ENCODE peak calls at places on chromosomes 3 and 15, in eight cellular contexts. P is cardiac muscle cell; F is naive thymus-derived CD4-positive, alpha-beta T cell; R is CD4-positive, alpha-beta memory T cell; O is sigmoid colon; E is endothelial cell of umbilical vein; U is right cardiac atrium; B is breast epithelium. I is an unnamed sample. For H3K4me1 and H3K27me3, the result is how much of the 10 kb centered on the place peaks cover.

GRCh38 chr3:155995525-155996370 is 124.6 kb upstream of the KCNAB1 start:
- DNase-seq in F (no peak), U (no peak), R (peak), E (peak), O (no peak), B (no peak), P (peak), I (no peak)

GRCh38 chr15:34318277-34319079 is 19.1 kb downstream of the SLC12A6 start:
- DNase-seq in F (peak), B (peak), P (peak), R (no peak), U (peak), E (peak), O (peak), I (no peak)

GRCh38 chr3:129593595-129594339 is 12.7 kb downstream of the PLXND1 start:
- DNase-seq in F (peak), E (peak), R (peak), P (no peak), O (no peak), U (peak), B (no peak), I (no peak)

GRCh38 chr15:40047413-40048154 is 8.6 kb upstream of the SRP14 start:
- DNase-seq in U (peak), P (peak), O (peak), E (peak), F (peak), R (no peak), B (no peak), I (no peak)

GRCh38 chr3:43389388-43390254 is 103.3 kb downstream of the SNRK start:
- DNase-seq in U (peak), E (peak), B (no peak), R (peak), P (peak), O (no peak), F (peak), I (no peak)

GRCh38 chr15:85393206-85393605 is 12.8 kb downstream of the AKAP13 start:
- DNase-seq in O (no peak), E (no peak), R (no peak), U (no peak), P (no peak), B (no peak), F (no peak), I (no peak)

GRCh38 chr15:48927181-48927580 is 36.5 kb downstream of the SHC4 start:
- DNase-seq in B (no peak), U (no peak), R (no peak), O (no peak), P (no peak), E (no peak), F (no peak), I (no peak)

GRCh38 chr3:139117883-139118760 is 73.4 kb upstream of the PRR23C start:
- DNase-seq in F (no peak), E (no peak), U (no peak), R (no peak), B (no peak), P (no peak), O (no peak), I (no peak)

GRCh38 chr3:101730839-101731238 is 6.4 kb downstream of the CEP97 start:
- DNase-seq in R (no peak), P (no peak), E (no peak), U (no peak), O (no peak), B (no peak), F (no peak), I (no peak)

GRCh38 chr3:58047806-58048205 is 39.6 kb downstream of the FLNB start:
- DNase-seq in U (no peak), P (peak), E (peak), B (no peak), R (no peak), O (no peak), F (no peak), I (no peak)

GRCh38 chr15:31352911-31353811 is 26.5 kb downstream of the KLF13 start:
- DNase-seq in O (peak), F (peak), B (no peak), P (peak), U (peak), R (no peak), E (peak), I (no peak)

GRCh38 chr15:65851981-65852380 is 17.3 kb upstream of the RAB11A start:
- DNase-seq in P (no peak), B (no peak), F (no peak), O (no peak), U (no peak), E (no peak), R (no peak), I (no peak)
- H3K4me1 ChIP-seq in P (under half), B (under half), F (under half), O (under half), U (under half), E (under half), R (under half), I (under half)

GRCh38 chr3:169145551-169145950 is 518.0 kb downstream of the MECOM start:
- DNase-seq in U (no peak), R (no peak), B (no peak), E (peak), F (no peak), P (no peak), O (no peak), I (no peak)
- H3K27me3 ChIP-seq in U (under half), R (under half), B (under half), E (under half), F (under half), P (under half), O (half or more), I (under half)

DNA sequence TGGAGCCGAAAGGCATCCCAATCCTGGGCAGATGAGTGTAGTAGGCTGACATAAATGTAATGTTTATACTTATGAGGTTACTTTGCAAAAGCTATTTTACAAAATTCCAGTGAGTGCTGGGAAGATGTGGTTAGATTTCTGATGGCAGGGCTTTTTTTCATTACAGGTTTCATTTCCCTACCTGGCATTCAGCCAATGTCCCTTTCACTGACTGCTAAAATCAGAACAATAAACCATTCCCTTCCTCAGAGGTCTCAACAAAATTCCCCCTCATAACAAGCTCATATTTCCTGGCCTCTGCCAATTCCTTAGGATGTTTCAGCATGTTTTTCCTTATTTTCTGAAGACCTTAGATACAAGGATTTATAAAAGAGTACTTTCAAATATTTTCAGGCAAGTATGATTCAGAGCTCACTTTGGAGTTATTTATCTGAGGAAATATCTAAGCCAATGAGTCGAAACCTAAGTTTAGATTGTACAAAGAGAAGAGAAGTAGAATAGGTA is 40.9 kb upstream of the CCDC80 start:
- DNase-seq in R (no peak), F (no peak), U (no peak), E (peak), B (no peak), P (peak), O (no peak), I (no peak)
- H3K27ac ChIP-seq in R (no peak), F (no peak), U (no peak), E (no peak), B (no peak), P (no peak), O (peak), I (no peak)

GRCh38 chr3:188390775-188391443 is 237.0 kb downstream of the LPP start:
- DNase-seq in F (no peak), R (no peak), U (no peak), P (no peak), O (no peak), E (no peak), B (no peak), I (no peak)

GRCh38 chr3:188390347-188390718 is 236.4 kb downstream of the LPP start:
- DNase-seq in O (no peak), R (no peak), E (no peak), P (no peak), U (peak), F (no peak), B (no peak), I (no peak)

GRCh38 chr3:188389711-188390346 is 235.9 kb downstream of the LPP start:
- DNase-seq in P (no peak), O (peak), F (peak), U (no peak), B (no peak), E (peak), R (no peak), I (no peak)

GRCh38 chr3:188385295-188385694 is 231.3 kb downstream of the LPP start:
- DNase-seq in B (no peak), F (no peak), R (no peak), U (no peak), P (no peak), O (no peak), E (no peak), I (no peak)

GRCh38 chr3:188387921-188388320 is 234.0 kb downstream of the LPP start:
- DNase-seq in B (no peak), P (no peak), U (no peak), F (no peak), E (no peak), R (no peak), O (no peak), I (no peak)
- H3K4me1 ChIP-seq in B (under half), P (under half), U (under half), F (under half), E (under half), R (under half), O (half or more), I (under half)

DNA sequence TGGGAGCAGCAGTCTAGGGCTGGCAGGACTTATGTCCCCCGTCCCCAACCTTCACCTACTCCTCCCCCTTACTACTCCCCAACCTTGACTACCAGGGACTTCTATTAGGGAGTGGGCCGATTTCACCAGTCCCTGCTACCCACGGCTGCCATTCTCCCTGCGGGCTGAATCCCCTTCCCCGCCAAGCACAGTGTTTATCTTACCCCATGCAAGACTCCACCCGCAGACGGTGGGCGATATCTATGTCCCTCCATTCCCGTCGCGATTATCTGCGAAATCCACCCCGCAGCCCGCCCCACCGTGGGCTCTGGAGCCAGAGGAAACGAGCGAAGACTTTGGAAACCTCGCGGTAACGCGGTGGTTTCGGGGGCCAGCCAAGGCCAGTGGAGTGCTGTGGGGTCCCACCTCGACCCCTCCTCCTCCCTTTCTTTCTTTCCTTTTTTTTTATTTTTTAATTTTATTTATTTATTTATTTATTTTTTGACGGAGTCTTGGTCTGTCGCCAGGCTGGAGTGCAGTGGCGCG is 4.7 kb downstream of the ISLR2 start:
- DNase-seq in U (no peak), R (no peak), O (no peak), E (no peak), B (no peak), P (no peak), F (no peak), I (no peak)
- H3K27me3 ChIP-seq in U (under half), R (under half), O (half or more), E (half or more), B (under half), P (half or more), F (under half), I (half or more)

GRCh38 chr3:52062499-52062898 is 6.1 kb upstream of the DUSP7 start:
- DNase-seq in P (peak), O (no peak), R (no peak), B (no peak), F (no peak), E (peak), U (no peak), I (no peak)
- H3K27ac ChIP-seq in P (no peak), O (no peak), R (no peak), B (peak), F (no peak), E (no peak), U (no peak), I (no peak)

DNA sequence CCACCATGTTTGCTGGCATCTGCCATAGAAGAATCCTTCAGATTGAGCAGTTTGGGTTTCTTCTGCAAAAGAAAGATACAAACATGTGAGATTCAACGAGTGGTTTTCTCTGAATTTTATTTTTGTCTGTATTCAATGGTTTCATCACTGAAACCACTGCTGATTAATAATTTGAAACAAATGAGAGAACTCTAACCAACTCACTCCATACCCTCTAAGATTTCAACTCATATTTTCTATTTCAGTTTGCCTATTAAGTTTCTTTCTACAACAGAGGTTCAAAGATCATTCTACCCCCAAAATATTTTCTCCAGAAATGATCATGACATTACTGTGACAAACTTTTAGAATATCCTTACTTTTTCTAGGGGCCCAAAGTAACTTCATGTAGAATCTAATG is 38.7 kb upstream of the MAN2C1 start:
- DNase-seq in E (no peak), U (no peak), F (no peak), P (no peak), B (no peak), R (no peak), O (no peak), I (no peak)
- H3K4me1 ChIP-seq in E (under half), U (under half), F (under half), P (under half), B (under half), R (under half), O (under half), I (under half)